ENCODE peak calls at places on chromosome 12, in five cellular contexts. N is hepatic stellate cell, P is A549, V is thoracic aorta, O is skeletal muscle cell. U is an unnamed sample.

GRCh38 chr12:32448581-32448980 is 49.2 kb downstream of the FGD4 start:
- DNase-seq in O (no peak), N (no peak), P (no peak), V (no peak), U (no peak)

GRCh38 chr12:67681145-67681778 is 32.7 kb downstream of the DYRK2 start:
- DNase-seq in O (peak), P (no peak), N (peak), V (peak), U (no peak)

GRCh38 chr12:72618764-72619163 is 346.6 kb downstream of the TRHDE start:
- DNase-seq in P (no peak), V (no peak), O (no peak), N (no peak), U (no peak)

GRCh38 chr12:130493951-130494350 is 156.3 kb downstream of the PIWIL1 start:
- DNase-seq in V (no peak), O (no peak), P (no peak), N (no peak), U (no peak)

GRCh38 chr12:120689397-120690082 is 2.6 kb downstream of the MLEC start:
- DNase-seq in V (no peak), P (no peak), N (no peak), O (no peak), U (no peak)

GRCh38 chr12:74145328-74145727 is 392.3 kb upstream of the ATXN7L3B start:
- DNase-seq in N (no peak), V (no peak), O (no peak), P (no peak), U (no peak)

GRCh38 chr12:49066120-49066519 is 3.7 kb downstream of the RHEBL1 start:
- DNase-seq in N (no peak), P (no peak), V (no peak), O (no peak), U (no peak)

GRCh38 chr12:75683220-75683619 is 171.8 kb upstream of the KRR1 start:
- DNase-seq in P (no peak), N (no peak), V (no peak), O (no peak), U (no peak)

GRCh38 chr12:89073027-89073398 is 279.3 kb downstream of the DUSP6 start:
- DNase-seq in V (no peak), O (peak), P (no peak), N (no peak), U (no peak)

GRCh38 chr12:1707051-1707450 is 16.2 kb downstream of the ADIPOR2 start:
- DNase-seq in V (no peak), N (no peak), O (no peak), P (no peak), U (no peak)

GRCh38 chr12:43444940-43445564 is 107.0 kb downstream of the ADAMTS20 start:
- DNase-seq in V (no peak), N (no peak), O (peak), P (no peak), U (no peak)

GRCh38 chr12:120138366-120138765 is 21.8 kb upstream of the RAB35 start:
- DNase-seq in O (no peak), N (no peak), P (no peak), V (no peak), U (no peak)

GRCh38 chr12:65643595-65644386 is 180.5 kb upstream of the HMGA2 start:
- DNase-seq in O (no peak), P (no peak), V (no peak), N (no peak), U (no peak)

U was measured in esophagus squamous epithelium.